ENCODE peak calls at places on chromosome 2, in seven cellular contexts. One of them, this sample, is unnamed.

GRCh38 chr2:236576978-236577377 is 7.4 kb downstream of the ACKR3 start:
- DNase-seq in prostate gland: no peak
- DNase-seq in brain microvascular endothelial cell: no peak
- DNase-seq in Peyer's patch: no peak
- DNase-seq in thoracic aorta: no peak
- DNase-seq in upper lobe of right lung: no peak
- DNase-seq in naive thymus-derived CD4-positive, alpha-beta T cell: no peak
- DNase-seq in this sample: no peak

GRCh38 chr2:131094655-131095281 is 1.5 kb upstream of the FAM168B start:
- DNase-seq in prostate gland: no peak
- DNase-seq in brain microvascular endothelial cell: no peak
- DNase-seq in Peyer's patch: no peak
- DNase-seq in thoracic aorta: no peak
- DNase-seq in upper lobe of right lung: no peak
- DNase-seq in naive thymus-derived CD4-positive, alpha-beta T cell: no peak
- DNase-seq in this sample: no peak

GRCh38 chr2:39851691-39852110 is 72.6 kb upstream of the THUMPD2 start:
- DNase-seq in prostate gland: no peak
- DNase-seq in brain microvascular endothelial cell: no peak
- DNase-seq in Peyer's patch: no peak
- DNase-seq in thoracic aorta: no peak
- DNase-seq in upper lobe of right lung: no peak
- DNase-seq in naive thymus-derived CD4-positive, alpha-beta T cell: no peak
- DNase-seq in this sample: no peak

GRCh38 chr2:15865923-15866322 is 74.4 kb upstream of the MYCN start:
- DNase-seq in prostate gland: no peak
- DNase-seq in brain microvascular endothelial cell: no peak
- DNase-seq in Peyer's patch: no peak
- DNase-seq in thoracic aorta: no peak
- DNase-seq in upper lobe of right lung: no peak
- DNase-seq in naive thymus-derived CD4-positive, alpha-beta T cell: no peak
- DNase-seq in this sample: no peak

GRCh38 chr2:36277146-36277808 is 78.3 kb upstream of the CRIM1 start:
- DNase-seq in prostate gland: no peak
- DNase-seq in brain microvascular endothelial cell: peak; percentile 95
- DNase-seq in Peyer's patch: no peak
- DNase-seq in thoracic aorta: no peak
- DNase-seq in upper lobe of right lung: no peak
- DNase-seq in naive thymus-derived CD4-positive, alpha-beta T cell: no peak
- DNase-seq in this sample: no peak

GRCh38 chr2:128208023-128208422 is 110.6 kb downstream of the HS6ST1 start:
- DNase-seq in prostate gland: no peak
- DNase-seq in brain microvascular endothelial cell: no peak
- DNase-seq in Peyer's patch: no peak
- DNase-seq in thoracic aorta: no peak
- DNase-seq in upper lobe of right lung: no peak
- DNase-seq in naive thymus-derived CD4-positive, alpha-beta T cell: no peak
- DNase-seq in this sample: no peak

GRCh38 chr2:23988371-23988770 is 21.5 kb upstream of the MFSD2B start:
- DNase-seq in prostate gland: no peak
- DNase-seq in brain microvascular endothelial cell: no peak
- DNase-seq in Peyer's patch: no peak
- DNase-seq in thoracic aorta: no peak
- DNase-seq in upper lobe of right lung: no peak
- DNase-seq in naive thymus-derived CD4-positive, alpha-beta T cell: peak; percentile 8
- DNase-seq in this sample: no peak

GRCh38 chr2:41605914-41606313 is 441.9 kb upstream of the PKDCC start:
- DNase-seq in prostate gland: no peak
- DNase-seq in brain microvascular endothelial cell: no peak
- DNase-seq in Peyer's patch: no peak
- DNase-seq in thoracic aorta: no peak
- DNase-seq in upper lobe of right lung: no peak
- DNase-seq in naive thymus-derived CD4-positive, alpha-beta T cell: no peak
- DNase-seq in this sample: no peak

GRCh38 chr2:190365499-190366204 is 22.3 kb downstream of the INPP1 start:
- DNase-seq in prostate gland: no peak
- DNase-seq in brain microvascular endothelial cell: no peak
- DNase-seq in Peyer's patch: no peak
- DNase-seq in thoracic aorta: no peak
- DNase-seq in upper lobe of right lung: no peak
- DNase-seq in naive thymus-derived CD4-positive, alpha-beta T cell: no peak
- DNase-seq in this sample: no peak

GRCh38 chr2:41717883-41718282 is 329.9 kb upstream of the PKDCC start:
- DNase-seq in prostate gland: no peak
- DNase-seq in brain microvascular endothelial cell: no peak
- DNase-seq in Peyer's patch: no peak
- DNase-seq in thoracic aorta: no peak
- DNase-seq in upper lobe of right lung: no peak
- DNase-seq in naive thymus-derived CD4-positive, alpha-beta T cell: no peak
- DNase-seq in this sample: no peak

GRCh38 chr2:234458466-234458865 is 38.4 kb downstream of the ARL4C start:
- DNase-seq in prostate gland: no peak
- DNase-seq in brain microvascular endothelial cell: no peak
- DNase-seq in Peyer's patch: no peak
- DNase-seq in thoracic aorta: no peak
- DNase-seq in upper lobe of right lung: no peak
- DNase-seq in naive thymus-derived CD4-positive, alpha-beta T cell: no peak
- DNase-seq in this sample: no peak

GRCh38 chr2:23900133-23900926 is 26.6 kb downstream of the ATAD2B start:
- DNase-seq in prostate gland: no peak
- DNase-seq in brain microvascular endothelial cell: peak; percentile 41
- DNase-seq in Peyer's patch: no peak
- DNase-seq in thoracic aorta: no peak
- DNase-seq in upper lobe of right lung: no peak
- DNase-seq in naive thymus-derived CD4-positive, alpha-beta T cell: no peak
- DNase-seq in this sample: no peak

GRCh38 chr2:73104933-73105332 is 7.8 kb downstream of the RAB11FIP5 start:
- DNase-seq in prostate gland: no peak
- DNase-seq in brain microvascular endothelial cell: no peak
- DNase-seq in Peyer's patch: no peak
- DNase-seq in thoracic aorta: no peak
- DNase-seq in upper lobe of right lung: no peak
- DNase-seq in naive thymus-derived CD4-positive, alpha-beta T cell: no peak
- DNase-seq in this sample: peak; percentile 1

GRCh38 chr2:3108105-3108504 is 269.5 kb downstream of the EIPR1 start:
- DNase-seq in prostate gland: no peak
- DNase-seq in brain microvascular endothelial cell: no peak
- DNase-seq in Peyer's patch: no peak
- DNase-seq in thoracic aorta: no peak
- DNase-seq in upper lobe of right lung: peak; percentile 47
- DNase-seq in naive thymus-derived CD4-positive, alpha-beta T cell: no peak
- DNase-seq in this sample: no peak

GRCh38 chr2:157404363-157404762 is 39.5 kb downstream of the CYTIP start:
- DNase-seq in prostate gland: no peak
- DNase-seq in brain microvascular endothelial cell: no peak
- DNase-seq in Peyer's patch: peak; percentile 88
- DNase-seq in thoracic aorta: no peak
- DNase-seq in upper lobe of right lung: no peak
- DNase-seq in naive thymus-derived CD4-positive, alpha-beta T cell: peak; percentile 92
- DNase-seq in this sample: no peak

GRCh38 chr2:43083710-43084698 is 142.4 kb downstream of the ZFP36L2 start:
- DNase-seq in prostate gland: peak; percentile 49
- DNase-seq in brain microvascular endothelial cell: no peak
- DNase-seq in Peyer's patch: no peak
- DNase-seq in thoracic aorta: no peak
- DNase-seq in upper lobe of right lung: no peak
- DNase-seq in naive thymus-derived CD4-positive, alpha-beta T cell: no peak
- DNase-seq in this sample: peak; percentile 75

GRCh38 chr2:11703700-11704099 is 33.7 kb upstream of the NTSR2 start:
- DNase-seq in prostate gland: no peak
- DNase-seq in brain microvascular endothelial cell: peak; percentile 42
- DNase-seq in Peyer's patch: no peak
- DNase-seq in thoracic aorta: no peak
- DNase-seq in upper lobe of right lung: no peak
- DNase-seq in naive thymus-derived CD4-positive, alpha-beta T cell: no peak
- DNase-seq in this sample: no peak

GRCh38 chr2:54416166-54416798 is 39.8 kb upstream of the SPTBN1 start:
- DNase-seq in prostate gland: peak; percentile 33
- DNase-seq in brain microvascular endothelial cell: peak; percentile 21
- DNase-seq in Peyer's patch: no peak
- DNase-seq in thoracic aorta: no peak
- DNase-seq in upper lobe of right lung: peak; percentile 81
- DNase-seq in naive thymus-derived CD4-positive, alpha-beta T cell: no peak
- DNase-seq in this sample: no peak

GRCh38 chr2:208175069-208175842 is 11.9 kb upstream of the CRYGA start:
- DNase-seq in prostate gland: peak; percentile 74
- DNase-seq in brain microvascular endothelial cell: peak; percentile 88
- DNase-seq in Peyer's patch: peak; percentile 88
- DNase-seq in thoracic aorta: peak; percentile 28
- DNase-seq in upper lobe of right lung: no peak
- DNase-seq in naive thymus-derived CD4-positive, alpha-beta T cell: peak; percentile 21
- DNase-seq in this sample: peak; percentile 80

GRCh38 chr2:35116151-35116550 is 1239.4 kb upstream of the CRIM1 start:
- DNase-seq in prostate gland: no peak
- DNase-seq in brain microvascular endothelial cell: no peak
- DNase-seq in Peyer's patch: no peak
- DNase-seq in thoracic aorta: no peak
- DNase-seq in upper lobe of right lung: no peak
- DNase-seq in naive thymus-derived CD4-positive, alpha-beta T cell: no peak
- DNase-seq in this sample: no peak
- H3K27ac ChIP-seq in prostate gland: no peak overlapping the region
- H3K27ac ChIP-seq in brain microvascular endothelial cell: no peak overlapping the region
- H3K27ac ChIP-seq in Peyer's patch: no peak overlapping the region
- H3K27ac ChIP-seq in thoracic aorta: no peak overlapping the region
- H3K27ac ChIP-seq in upper lobe of right lung: no peak overlapping the region
- H3K27ac ChIP-seq in naive thymus-derived CD4-positive, alpha-beta T cell: no peak overlapping the region
- H3K27ac ChIP-seq in this sample: no peak overlapping the region

GRCh38 chr2:86066915-86067314 is 38.8 kb downstream of the POLR1A start:
- DNase-seq in prostate gland: no peak
- DNase-seq in brain microvascular endothelial cell: no peak
- DNase-seq in Peyer's patch: no peak
- DNase-seq in thoracic aorta: no peak
- DNase-seq in upper lobe of right lung: no peak
- DNase-seq in naive thymus-derived CD4-positive, alpha-beta T cell: no peak
- DNase-seq in this sample: no peak

GRCh38 chr2:86065512-86065911 is 40.2 kb downstream of the POLR1A start:
- DNase-seq in prostate gland: no peak
- DNase-seq in brain microvascular endothelial cell: no peak
- DNase-seq in Peyer's patch: no peak
- DNase-seq in thoracic aorta: no peak
- DNase-seq in upper lobe of right lung: no peak
- DNase-seq in naive thymus-derived CD4-positive, alpha-beta T cell: no peak
- DNase-seq in this sample: no peak

GRCh38 chr2:86064006-86064405 is 41.7 kb downstream of the POLR1A start:
- DNase-seq in prostate gland: no peak
- DNase-seq in brain microvascular endothelial cell: peak; percentile 27
- DNase-seq in Peyer's patch: no peak
- DNase-seq in thoracic aorta: no peak
- DNase-seq in upper lobe of right lung: no peak
- DNase-seq in naive thymus-derived CD4-positive, alpha-beta T cell: no peak
- DNase-seq in this sample: no peak

GRCh38 chr2:86068098-86069047 is 37.3 kb downstream of the POLR1A start:
- DNase-seq in prostate gland: no peak
- DNase-seq in brain microvascular endothelial cell: peak; percentile 24
- DNase-seq in Peyer's patch: peak; percentile 76
- DNase-seq in thoracic aorta: no peak
- DNase-seq in upper lobe of right lung: no peak
- DNase-seq in naive thymus-derived CD4-positive, alpha-beta T cell: peak; percentile 22
- DNase-seq in this sample: no peak

DNA sequence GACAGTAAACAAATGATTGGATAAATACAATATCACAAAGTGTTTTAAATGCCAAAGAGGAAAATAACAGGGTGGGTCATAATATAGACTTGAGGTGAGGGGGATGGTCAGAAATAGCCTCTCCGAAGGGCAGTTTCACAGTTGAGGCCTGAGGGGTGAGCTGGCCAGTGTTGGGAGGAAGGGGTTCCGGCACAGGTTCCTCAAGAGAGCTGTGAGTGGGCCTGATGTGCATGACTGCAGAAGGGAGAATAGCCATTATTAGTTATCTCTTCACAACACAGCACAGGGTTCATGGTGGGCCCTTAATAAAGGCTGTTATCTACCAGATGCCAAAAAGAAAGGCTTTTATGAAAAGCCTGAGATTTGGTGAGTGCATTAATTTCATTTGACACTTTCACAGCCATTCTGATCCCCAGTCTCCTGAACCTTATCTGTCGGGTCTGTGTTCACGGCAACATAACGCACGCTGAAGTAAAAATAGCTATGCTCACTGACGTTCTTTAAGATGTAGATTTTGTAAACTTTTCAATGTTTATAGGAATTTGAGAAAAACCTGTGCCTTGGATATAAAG is 39.6 kb downstream of the POLR1A start:
- DNase-seq in prostate gland: no peak
- DNase-seq in brain microvascular endothelial cell: no peak
- DNase-seq in Peyer's patch: no peak
- DNase-seq in thoracic aorta: no peak
- DNase-seq in upper lobe of right lung: no peak
- DNase-seq in naive thymus-derived CD4-positive, alpha-beta T cell: no peak
- DNase-seq in this sample: no peak
- H3K27ac ChIP-seq in prostate gland: no peak overlapping the region
- H3K27ac ChIP-seq in brain microvascular endothelial cell: no peak overlapping the region
- H3K27ac ChIP-seq in Peyer's patch: no peak overlapping the region
- H3K27ac ChIP-seq in thoracic aorta: peak overlapping the region; percentile 21
- H3K27ac ChIP-seq in upper lobe of right lung: no peak overlapping the region
- H3K27ac ChIP-seq in naive thymus-derived CD4-positive, alpha-beta T cell: no peak overlapping the region
- H3K27ac ChIP-seq in this sample: peak overlapping the region; percentile 38

DNA sequence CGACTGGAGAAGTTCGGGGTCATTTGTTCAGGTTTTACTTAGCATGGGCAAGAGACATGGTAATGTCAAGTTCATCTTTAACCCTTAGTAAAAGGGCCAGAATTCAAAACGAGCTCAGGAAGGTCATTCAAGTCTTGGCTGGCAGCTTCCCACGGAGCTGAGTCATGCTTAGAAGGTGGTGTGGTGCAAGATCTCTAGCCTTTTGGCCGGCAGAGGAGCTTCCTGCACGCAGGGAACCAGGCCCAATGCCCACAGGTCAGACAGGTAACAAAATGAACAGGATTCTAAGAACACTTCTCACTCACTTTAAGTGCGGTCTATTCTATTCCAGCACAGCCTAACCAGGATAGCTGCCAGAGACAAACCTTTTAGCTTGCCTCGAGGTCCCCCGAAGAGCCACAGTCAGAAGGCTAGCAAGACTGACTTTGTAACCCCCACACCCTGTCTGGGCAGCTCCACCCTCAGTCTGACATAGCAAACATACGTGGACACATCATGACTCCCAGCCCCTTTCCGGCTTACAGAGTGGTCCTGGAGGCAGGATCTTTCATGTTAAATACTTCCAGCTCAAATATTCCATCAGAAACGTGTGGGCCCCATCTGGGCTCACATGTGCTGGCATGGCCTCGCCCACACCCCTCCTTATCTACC is 292.7 kb downstream of the BCL11A start:
- DNase-seq in prostate gland: peak; percentile 52
- DNase-seq in brain microvascular endothelial cell: peak; percentile 3
- DNase-seq in Peyer's patch: no peak
- DNase-seq in thoracic aorta: no peak
- DNase-seq in upper lobe of right lung: peak; percentile 82
- DNase-seq in naive thymus-derived CD4-positive, alpha-beta T cell: no peak
- DNase-seq in this sample: no peak
- H3K27ac ChIP-seq in prostate gland: no peak overlapping the region
- H3K27ac ChIP-seq in brain microvascular endothelial cell: no peak overlapping the region
- H3K27ac ChIP-seq in Peyer's patch: no peak overlapping the region
- H3K27ac ChIP-seq in thoracic aorta: no peak overlapping the region
- H3K27ac ChIP-seq in upper lobe of right lung: no peak overlapping the region
- H3K27ac ChIP-seq in naive thymus-derived CD4-positive, alpha-beta T cell: no peak overlapping the region
- H3K27ac ChIP-seq in this sample: no peak overlapping the region

DNA sequence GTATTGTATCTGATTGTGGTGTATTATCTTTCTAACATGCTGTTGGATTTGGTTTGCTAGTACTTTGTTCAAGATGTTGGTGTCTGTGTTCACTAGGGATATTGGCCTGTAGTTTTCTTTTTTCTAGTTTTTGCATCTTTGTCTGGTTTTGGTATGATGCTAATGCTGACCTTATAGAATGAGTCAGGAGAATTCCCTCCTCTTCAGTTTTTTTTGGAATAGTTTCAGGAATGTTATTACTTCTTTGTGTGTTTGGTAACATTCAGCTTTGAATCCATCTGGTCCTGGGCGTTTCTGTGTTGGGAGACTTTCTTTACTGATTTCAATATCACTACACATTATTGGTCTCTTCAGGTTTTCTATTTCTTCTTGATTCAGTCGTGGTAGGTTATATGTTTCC is 124.2 kb upstream of the EPB41L5 start:
- DNase-seq in prostate gland: no peak
- DNase-seq in brain microvascular endothelial cell: peak; percentile 59
- DNase-seq in Peyer's patch: no peak
- DNase-seq in thoracic aorta: no peak
- DNase-seq in upper lobe of right lung: no peak
- DNase-seq in naive thymus-derived CD4-positive, alpha-beta T cell: no peak
- DNase-seq in this sample: no peak
- H3K27ac ChIP-seq in prostate gland: no peak overlapping the region
- H3K27ac ChIP-seq in brain microvascular endothelial cell: peak overlapping the region; percentile 63
- H3K27ac ChIP-seq in Peyer's patch: no peak overlapping the region
- H3K27ac ChIP-seq in thoracic aorta: no peak overlapping the region
- H3K27ac ChIP-seq in upper lobe of right lung: no peak overlapping the region
- H3K27ac ChIP-seq in naive thymus-derived CD4-positive, alpha-beta T cell: no peak overlapping the region
- H3K27ac ChIP-seq in this sample: no peak overlapping the region

This sample was measured in tibial artery.